ENCODE peak calls at places on chromosome 2, in eight cellular contexts. K is epithelial cell of esophagus, A is heart left ventricle, N is fibroblast of mammary gland, T is hepatocyte, F is H1, H is AG09319, R is A549. X is an unnamed sample.

GRCh38 chr2:37472959-37473358 is 128.5 kb downstream of the QPCT start:
- DNase-seq in K (peak; percentile 83), A (no peak), N (peak; percentile 76), T (no peak), F (no peak), H (peak; percentile 59), R (no peak), X (no peak)

GRCh38 chr2:9979977-9980376 is 28.5 kb downstream of the GRHL1 start:
- DNase-seq in K (no peak), A (no peak), N (no peak), T (no peak), F (no peak), H (no peak), R (no peak), X (no peak)

GRCh38 chr2:180077295-180077906 is 70.3 kb upstream of the CWC22 start:
- DNase-seq in K (peak; percentile 36), A (no peak), N (peak; percentile 43), T (peak; percentile 8), F (no peak), H (peak; percentile 1), R (peak; percentile 3), X (no peak)

GRCh38 chr2:54605836-54606235 is 117.6 kb upstream of the EML6 start:
- DNase-seq in K (no peak), A (no peak), N (no peak), T (no peak), F (no peak), H (no peak), R (no peak), X (no peak)

GRCh38 chr2:28346587-28346986 is 46.1 kb upstream of the FOSL2 start:
- DNase-seq in K (no peak), A (no peak), N (no peak), T (peak; percentile 57), F (no peak), H (peak; percentile 49), R (no peak), X (no peak)

GRCh38 chr2:27891063-27891819 is 712 bp downstream of the BABAM2 start:
- DNase-seq in K (peak; percentile 58), A (peak; percentile 83), N (peak; percentile 93), T (peak; percentile 88), F (peak; percentile 3), H (peak; percentile 52), R (peak; percentile 80), X (peak; percentile 37)

GRCh38 chr2:43462866-43463641 is 132.8 kb downstream of the THADA start:
- DNase-seq in K (no peak), A (no peak), N (no peak), T (peak; percentile 44), F (no peak), H (no peak), R (no peak), X (no peak)

GRCh38 chr2:83221258-83221657 is 1237.8 kb downstream of the SUCLG1 start:
- DNase-seq in K (peak; percentile 60), A (no peak), N (peak; percentile 0), T (no peak), F (no peak), H (no peak), R (no peak), X (no peak)

GRCh38 chr2:39013871-39014270 is 107.0 kb downstream of the SOS1 start:
- DNase-seq in K (no peak), A (no peak), N (no peak), T (no peak), F (no peak), H (no peak), R (no peak), X (no peak)

GRCh38 chr2:226427538-226428307 is 371.9 kb downstream of the IRS1 start:
- DNase-seq in K (peak; percentile 95), A (no peak), N (peak; percentile 96), T (peak; percentile 23), F (no peak), H (no peak), R (peak; percentile 17), X (no peak)

GRCh38 chr2:177808984-177809809 is 263.4 kb downstream of the PDE11A start:
- DNase-seq in K (no peak), A (no peak), N (no peak), T (no peak), F (no peak), H (no peak), R (no peak), X (no peak)

GRCh38 chr2:47193607-47194006 is 38.5 kb upstream of the STPG4 start:
- DNase-seq in K (no peak), A (no peak), N (peak; percentile 7), T (no peak), F (no peak), H (no peak), R (no peak), X (no peak)

GRCh38 chr2:233912799-233913423 is 4.3 kb upstream of the TRPM8 start:
- DNase-seq in K (peak; percentile 60), A (no peak), N (peak; percentile 35), T (peak; percentile 78), F (no peak), H (no peak), R (peak; percentile 12), X (peak; percentile 72)

GRCh38 chr2:98317214-98317613 is 29.0 kb upstream of the CNGA3 start:
- DNase-seq in K (no peak), A (no peak), N (no peak), T (no peak), F (no peak), H (no peak), R (no peak), X (no peak)

GRCh38 chr2:207255565-207255964 is 89.8 kb upstream of the KLF7 start:
- DNase-seq in K (no peak), A (no peak), N (no peak), T (no peak), F (no peak), H (no peak), R (no peak), X (no peak)

GRCh38 chr2:97731274-97732050 is 18.1 kb downstream of the ZAP70 start:
- DNase-seq in K (no peak), A (no peak), N (no peak), T (no peak), F (no peak), H (no peak), R (no peak), X (no peak)

DNA sequence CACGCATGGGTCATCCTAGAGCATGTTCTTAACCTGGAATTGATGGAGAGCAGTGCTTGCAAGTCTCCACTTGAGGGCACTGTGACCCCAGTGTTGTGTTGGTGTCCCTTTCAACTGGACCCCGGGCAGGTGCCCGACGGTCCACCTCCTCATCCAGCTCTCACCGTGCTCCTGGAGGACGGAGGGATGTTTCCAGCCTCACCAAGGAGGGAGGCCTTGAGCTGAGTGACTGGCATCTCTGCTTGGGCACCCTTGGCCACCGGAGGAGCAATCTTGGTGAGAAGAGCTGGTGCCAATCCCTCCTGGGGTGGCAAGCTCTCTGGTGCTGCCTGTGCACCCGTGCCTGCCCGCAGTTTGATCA is 45.4 kb upstream of the ASB18 start:
- DNase-seq in K (peak; percentile 43), A (no peak), N (peak; percentile 17), T (peak; percentile 52), F (peak; percentile 13), H (no peak), R (peak; percentile 36), X (peak; percentile 22)
- TF ChIP-seq CTCF in K (peak; percentile 56), A (peak; percentile 70), N (peak; percentile 56), T (peak; percentile 61), F (peak; percentile 83), H (peak; percentile 33), R (peak; percentile 50), X (peak; percentile 78)

DNA sequence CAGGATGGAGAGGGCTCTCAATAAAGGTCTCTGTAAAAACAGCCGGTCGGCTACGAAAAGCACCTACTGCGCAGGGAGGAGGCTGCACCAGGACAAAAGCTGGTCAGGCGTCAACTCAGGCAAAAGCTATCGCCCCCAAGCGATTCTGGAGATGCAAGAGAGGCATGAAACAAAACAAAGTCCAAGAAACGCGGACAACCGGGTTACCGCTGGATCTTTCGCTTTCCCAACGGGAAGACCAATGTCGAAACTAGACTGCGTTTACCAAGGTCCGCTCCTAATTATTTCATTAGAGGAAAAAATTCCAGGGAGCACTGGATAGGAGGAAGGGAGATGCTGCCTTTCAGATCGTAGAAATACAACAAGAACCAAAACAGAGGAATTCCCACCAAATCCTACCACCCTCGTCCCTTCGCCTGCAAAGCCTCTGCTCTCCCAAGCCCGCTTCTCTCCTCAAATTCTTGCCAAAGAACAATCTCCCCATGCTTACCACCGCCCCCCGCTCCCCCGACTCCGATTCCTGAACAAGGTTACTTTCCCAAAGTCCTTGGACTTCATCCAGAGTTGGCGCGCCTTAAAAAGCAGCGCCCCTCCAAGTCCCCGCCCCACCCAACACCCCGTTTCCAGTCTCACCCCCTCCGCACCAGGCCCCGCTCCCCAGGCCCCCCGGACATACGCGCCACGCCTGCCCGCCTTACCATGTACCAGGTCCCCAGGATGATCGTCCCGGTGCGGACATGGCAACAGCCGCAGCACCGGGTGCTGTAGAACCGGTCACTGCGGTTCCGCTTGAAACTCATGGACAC is 513 bp downstream of the LAPTM4A start:
- DNase-seq in K (peak; percentile 59), A (peak; percentile 56), N (peak; percentile 65), T (peak; percentile 78), F (peak; percentile 41), H (no peak), R (peak; percentile 47), X (peak; percentile 24)
- TF ChIP-seq CTCF in K (no peak), A (peak; percentile 34), N (peak; percentile 2), T (no peak), F (peak; percentile 20), H (peak; percentile 16), R (no peak), X (peak; percentile 16)

GRCh38 chr2:228516019-228516418 is 334.5 kb upstream of the SPHKAP start:
- DNase-seq in K (no peak), A (no peak), N (no peak), T (no peak), F (no peak), H (no peak), R (no peak), X (no peak)
- TF ChIP-seq CTCF in K (no peak), A (no peak), N (no peak), T (no peak), F (no peak), H (no peak), R (no peak), X (no peak)

GRCh38 chr2:70639841-70640448 is 86.3 kb upstream of the TGFA start:
- DNase-seq in K (no peak), A (no peak), N (no peak), T (no peak), F (no peak), H (no peak), R (no peak), X (no peak)

GRCh38 chr2:70646429-70646828 is 92.8 kb upstream of the TGFA start:
- DNase-seq in K (no peak), A (no peak), N (no peak), T (no peak), F (no peak), H (no peak), R (no peak), X (no peak)

GRCh38 chr2:70641263-70641784 is 87.7 kb upstream of the TGFA start:
- DNase-seq in K (peak; percentile 63), A (no peak), N (peak; percentile 6), T (no peak), F (no peak), H (no peak), R (no peak), X (no peak)

GRCh38 chr2:70645733-70646420 is 92.3 kb upstream of the TGFA start:
- DNase-seq in K (peak; percentile 11), A (no peak), N (no peak), T (no peak), F (no peak), H (no peak), R (peak; percentile 18), X (no peak)

DNA sequence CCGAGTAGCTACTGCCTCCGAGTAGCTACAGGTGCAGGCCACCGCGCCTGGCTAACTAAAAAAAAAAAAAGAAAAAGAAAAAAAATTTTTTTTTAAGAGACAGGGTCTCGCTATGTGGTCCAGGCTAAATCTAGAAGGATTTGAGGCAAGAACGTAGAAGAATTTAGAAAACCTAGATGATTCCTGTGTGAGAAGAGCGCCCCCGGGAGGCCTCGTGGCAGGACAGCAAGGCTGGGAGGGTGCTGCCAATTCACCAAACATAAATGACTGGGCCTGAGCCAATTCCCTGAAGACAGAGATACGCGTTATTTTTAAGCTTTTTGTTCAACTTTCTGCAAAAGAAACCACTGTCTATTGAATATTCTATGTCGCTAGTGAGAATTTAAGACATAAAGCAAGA is 90.1 kb upstream of the TGFA start:
- DNase-seq in K (peak; percentile 71), A (no peak), N (peak; percentile 4), T (no peak), F (no peak), H (no peak), R (peak; percentile 36), X (no peak)
- TF ChIP-seq CTCF in K (peak; percentile 73), A (no peak), N (peak; percentile 22), T (peak; percentile 30), F (peak; percentile 79), H (no peak), R (peak; percentile 59), X (peak; percentile 37)